ENCODE peak calls at places on chromosomes 11 and 22, in nine cellular contexts. N, K, B, L, E, S, Z, R and F are unnamed samples.
A peak's percentile ranks its signal among the peaks of the same experiment; 100 is the strongest.

GRCh38 chr11:32141886-32142546 is 51.1 kb downstream of the RCN1 start:
- DNase-seq in Z (no peak), K (no peak), B (no peak), E (no peak), L (no peak), N (no peak), R (no peak), S (no peak), F (no peak)

GRCh38 chr22:46047841-46048595 is 71.1 kb upstream of the WNT7B start:
- DNase-seq in Z (no peak), B (no peak), K (peak; percentile 53), L (peak; percentile 79), N (no peak), S (no peak), E (no peak), R (peak; percentile 26), F (no peak)

GRCh38 chr22:24367841-24368240 is 59.6 kb upstream of the ADORA2A start:
- DNase-seq in N (no peak), B (no peak), R (no peak), E (no peak), Z (no peak), L (peak; percentile 43), S (no peak), K (no peak), F (no peak)

GRCh38 chr11:8325905-8326304 is 62.2 kb upstream of the LMO1 start:
- DNase-seq in R (no peak), N (no peak), K (peak; percentile 35), Z (no peak), B (no peak), S (no peak), E (no peak), L (no peak), F (no peak)

GRCh38 chr11:9380773-9381172 is 3.7 kb upstream of the IPO7 start:
- DNase-seq in B (no peak), L (no peak), S (no peak), R (no peak), N (no peak), E (no peak), K (no peak), Z (no peak), F (no peak)

GRCh38 chr11:106091480-106092123 is 14.1 kb downstream of the AASDHPPT start:
- DNase-seq in K (no peak), Z (no peak), N (no peak), B (no peak), S (no peak), L (peak; percentile 79), R (no peak), E (no peak), F (peak; percentile 62)

GRCh38 chr22:39254122-39254521 is 9.3 kb upstream of the PDGFB start:
- DNase-seq in N (no peak), Z (no peak), K (no peak), S (no peak), L (no peak), E (peak; percentile 73), R (no peak), B (no peak), F (no peak)

GRCh38 chr11:128291835-128292234 is 295.5 kb downstream of the ETS1 start:
- DNase-seq in R (peak; percentile 55), S (peak; percentile 50), K (no peak), L (no peak), B (peak; percentile 63), E (no peak), N (no peak), Z (no peak), F (no peak)

GRCh38 chr11:18371279-18371678 is 23.1 kb upstream of the LDHA start:
- DNase-seq in E (no peak), Z (no peak), N (no peak), R (no peak), K (no peak), B (no peak), S (no peak), L (no peak), F (peak; percentile 54)

GRCh38 chr22:40535642-40536041 is 100.9 kb downstream of the MRTFA start:
- DNase-seq in E (no peak), Z (no peak), B (no peak), R (no peak), S (no peak), L (no peak), N (no peak), K (no peak), F (no peak)

GRCh38 chr11:71156301-71156700 is 96.1 kb downstream of the SHANK2 start:
- DNase-seq in S (no peak), E (no peak), L (no peak), R (no peak), B (no peak), N (no peak), Z (no peak), K (no peak), F (no peak)

GRCh38 chr11:7677801-7678201 is 4.5 kb upstream of the CYB5R2 start:
- DNase-seq in S (no peak), Z (no peak), L (peak; percentile 51), E (no peak), B (no peak), N (no peak), R (no peak), K (no peak), F (no peak)

GRCh38 chr11:72069787-72070251 is 10.5 kb downstream of the NUMA1 start:
- DNase-seq in Z (no peak), N (peak; percentile 79), S (no peak), R (peak; percentile 78), L (peak; percentile 97), B (no peak), K (peak; percentile 71), E (no peak), F (peak; percentile 63)

GRCh38 chr22:30647536-30647935 is 12.0 kb downstream of the SLC35E4 start:
- DNase-seq in R (no peak), N (no peak), K (no peak), L (no peak), B (no peak), S (no peak), E (no peak), Z (no peak), F (no peak)

GRCh38 chr22:46212195-46212594 is 37.9 kb downstream of the CDPF1 start:
- DNase-seq in L (no peak), R (no peak), E (no peak), N (no peak), K (no peak), Z (no peak), B (no peak), S (no peak), F (no peak)

GRCh38 chr11:47946682-47947575 is 33.4 kb upstream of the PTPRJ start:
- DNase-seq in E (no peak), K (peak; percentile 67), S (no peak), B (no peak), Z (no peak), L (peak; percentile 98), N (peak; percentile 79), R (peak; percentile 84), F (peak; percentile 89)

GRCh38 chr11:1121343-1122331 is 36.1 kb upstream of the MUC5AC start:
- DNase-seq in N (no peak), R (peak; percentile 24), Z (no peak), K (no peak), S (no peak), L (peak; percentile 36), E (peak; percentile 34), B (no peak), F (no peak)

GRCh38 chr11:279966-280761 is 2.0 kb downstream of the NLRP6 start:
- DNase-seq in R (no peak), L (peak; percentile 64), K (peak; percentile 52), E (peak; percentile 48), B (no peak), Z (no peak), S (no peak), N (no peak), F (no peak)

GRCh38 chr11:109135627-109136026 is 286.4 kb upstream of the C11orf87 start:
- DNase-seq in E (no peak), L (no peak), B (no peak), S (no peak), N (no peak), R (no peak), Z (no peak), K (no peak), F (no peak)
- H3K27me3 ChIP-seq in E (no peaks in the 10 kb centered on the region), L (no peaks in the 10 kb centered on the region), B (no peaks in the 10 kb centered on the region), S (no peaks in the 10 kb centered on the region), N (no peaks in the 10 kb centered on the region), R (no peaks in the 10 kb centered on the region), Z (no peaks in the 10 kb centered on the region), K (no peaks in the 10 kb centered on the region), F (no peaks in the 10 kb centered on the region)

GRCh38 chr11:113967361-113967760 is 7.5 kb upstream of the HTR3A start:
- DNase-seq in L (no peak), R (no peak), K (no peak), S (no peak), N (no peak), E (no peak), Z (no peak), B (no peak), F (no peak)

GRCh38 chr11:113977071-113977490 is 2.2 kb downstream of the HTR3A start:
- DNase-seq in S (no peak), K (no peak), L (no peak), B (no peak), N (no peak), R (no peak), E (no peak), Z (no peak), F (no peak)

GRCh38 chr11:113974741-113975470 is at the start of gene HTR3A:
- DNase-seq in Z (no peak), B (no peak), K (no peak), E (peak; percentile 43), R (peak; percentile 92), L (no peak), S (no peak), N (no peak), F (no peak)

DNA sequence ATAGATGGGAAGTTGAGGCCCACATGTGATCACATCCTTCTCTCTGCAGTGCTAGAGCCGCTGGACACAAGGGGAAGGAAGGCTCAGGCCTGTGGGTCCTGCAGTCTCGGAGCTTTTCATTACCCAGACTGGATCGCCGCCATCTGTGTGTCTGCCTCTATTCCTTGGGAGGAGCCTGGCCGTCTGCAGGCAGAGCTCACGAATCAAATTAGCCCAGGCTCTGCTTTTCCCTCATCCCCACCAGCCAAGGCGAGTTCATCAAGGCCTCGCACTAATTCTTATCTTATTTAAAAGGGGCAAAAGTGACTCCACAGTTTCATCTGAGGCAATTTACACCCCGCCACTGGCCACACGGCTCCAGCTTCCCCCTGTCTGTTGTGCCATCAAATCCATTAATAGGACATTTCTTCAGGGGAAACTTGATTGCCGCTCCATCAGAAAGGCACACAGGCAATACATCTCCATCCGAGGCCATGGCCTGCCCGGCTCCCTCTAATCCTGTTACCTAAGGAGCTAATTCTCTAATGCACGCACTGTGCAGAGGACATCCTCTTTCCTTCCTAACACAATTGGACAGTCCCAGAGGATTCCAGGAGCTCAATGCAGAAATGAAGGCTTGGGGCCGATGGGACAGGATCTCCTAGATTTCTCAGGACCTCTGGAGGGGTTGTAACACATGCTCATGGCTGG is 3.3 kb upstream of the HTR3A start:
- DNase-seq in R (no peak), E (no peak), B (no peak), S (no peak), L (no peak), N (no peak), Z (no peak), K (no peak), F (no peak)
- H3K27me3 ChIP-seq in R (no peaks in the 10 kb centered on the region), E (no peaks in the 10 kb centered on the region), B (no peaks in the 10 kb centered on the region), S (no peaks in the 10 kb centered on the region), L (peaks cover 10% of the 10 kb centered on the region), N (no peaks in the 10 kb centered on the region), Z (no peaks in the 10 kb centered on the region), K (no peaks in the 10 kb centered on the region), F (no peaks in the 10 kb centered on the region)

GRCh38 chr11:4569075-4569474 is 12.5 kb upstream of the OR52I2 start:
- DNase-seq in R (no peak), N (no peak), B (no peak), Z (no peak), E (no peak), L (no peak), K (no peak), S (no peak), F (no peak)
- H3K27me3 ChIP-seq in R (no peaks in the 10 kb centered on the region), N (peaks cover 2% of the 10 kb centered on the region), B (no peaks in the 10 kb centered on the region), Z (no peaks in the 10 kb centered on the region), E (peaks cover 10% of the 10 kb centered on the region), L (no peaks in the 10 kb centered on the region), K (no peaks in the 10 kb centered on the region), S (no peaks in the 10 kb centered on the region), F (no peaks in the 10 kb centered on the region)

GRCh38 chr11:107929611-107930200 is 1.5 kb downstream of the RAB39A start:
- DNase-seq in R (no peak), L (no peak), B (no peak), K (no peak), Z (no peak), E (peak; percentile 44), N (no peak), S (no peak), F (no peak)
- H3K27me3 ChIP-seq in R (peaks cover 5% of the 10 kb centered on the region), L (peaks cover 18% of the 10 kb centered on the region), B (peaks cover 31% of the 10 kb centered on the region), K (no peaks in the 10 kb centered on the region), Z (peaks cover 3% of the 10 kb centered on the region), E (peaks cover 8% of the 10 kb centered on the region), N (no peaks in the 10 kb centered on the region), S (peaks cover 5% of the 10 kb centered on the region), F (peaks cover 14% of the 10 kb centered on the region)